ENCODE peak calls at places on chromosomes 5 and 9, in nine cellular contexts. O, L, V, W, Q, U, E, J and Y are unnamed samples.

GRCh38 chr5:40436535-40437237 is 243.0 kb upstream of the PTGER4 start:
- DNase-seq in O (no peak), L (no peak), V (no peak), W (no peak), Q (no peak), U (no peak), E (no peak), J (no peak), Y (no peak)

GRCh38 chr5:39713224-39713911 is 288.6 kb upstream of the DAB2 start:
- DNase-seq in O (no peak), L (peak; percentile 2), V (no peak), W (no peak), Q (no peak), U (no peak), E (no peak), J (no peak), Y (no peak)

GRCh38 chr5:13814293-13814692 is 130.2 kb downstream of the DNAH5 start:
- DNase-seq in O (no peak), L (peak; percentile 20), V (no peak), W (no peak), Q (no peak), U (no peak), E (no peak), J (no peak), Y (no peak)

GRCh38 chr9:101578378-101578777 is 16.4 kb downstream of the PPP3R2 start:
- DNase-seq in O (no peak), L (peak; percentile 9), V (no peak), W (no peak), Q (no peak), U (no peak), E (no peak), J (no peak), Y (no peak)

GRCh38 chr5:57725628-57726504 is 243.3 kb upstream of the ACTBL2 start:
- DNase-seq in O (no peak), L (no peak), V (no peak), W (no peak), Q (no peak), U (no peak), E (no peak), J (no peak), Y (no peak)

GRCh38 chr9:111696796-111697195 is 35.4 kb downstream of the GNG10 start:
- DNase-seq in O (no peak), L (no peak), V (no peak), W (no peak), Q (no peak), U (no peak), E (no peak), J (no peak), Y (no peak)

GRCh38 chr5:37839441-37840035 is 303 bp downstream of the GDNF start:
- DNase-seq in O (peak; percentile 46), L (peak; percentile 73), V (peak; percentile 67), W (peak; percentile 34), Q (no peak), U (peak; percentile 37), E (no peak), J (no peak), Y (no peak)

GRCh38 chr5:44568519-44568918 is 179.3 kb upstream of the FGF10 start:
- DNase-seq in O (no peak), L (no peak), V (no peak), W (no peak), Q (no peak), U (no peak), E (no peak), J (no peak), Y (no peak)

GRCh38 chr9:25542319-25542718 is 135.9 kb downstream of the TUSC1 start:
- DNase-seq in O (no peak), L (no peak), V (no peak), W (no peak), Q (no peak), U (no peak), E (no peak), J (no peak), Y (no peak)

GRCh38 chr5:17896605-17897004 is 262.3 kb downstream of the TAF11L14 start:
- DNase-seq in O (no peak), L (peak; percentile 35), V (no peak), W (no peak), Q (no peak), U (no peak), E (no peak), J (peak; percentile 7), Y (no peak)

GRCh38 chr9:3912817-3913216 is 387.0 kb upstream of the RFX3 start:
- DNase-seq in O (no peak), L (peak; percentile 23), V (no peak), W (no peak), Q (no peak), U (no peak), E (no peak), J (no peak), Y (no peak)

GRCh38 chr9:127175764-127176163 is 53.3 kb upstream of the ANGPTL2 start:
- DNase-seq in O (no peak), L (no peak), V (no peak), W (peak; percentile 22), Q (no peak), U (peak; percentile 16), E (peak; percentile 28), J (no peak), Y (no peak)

GRCh38 chr5:42943931-42944631 is 96.0 kb downstream of the ANXA2R start:
- DNase-seq in O (no peak), L (peak; percentile 11), V (no peak), W (no peak), Q (no peak), U (peak; percentile 23), E (no peak), J (no peak), Y (no peak)

DNA sequence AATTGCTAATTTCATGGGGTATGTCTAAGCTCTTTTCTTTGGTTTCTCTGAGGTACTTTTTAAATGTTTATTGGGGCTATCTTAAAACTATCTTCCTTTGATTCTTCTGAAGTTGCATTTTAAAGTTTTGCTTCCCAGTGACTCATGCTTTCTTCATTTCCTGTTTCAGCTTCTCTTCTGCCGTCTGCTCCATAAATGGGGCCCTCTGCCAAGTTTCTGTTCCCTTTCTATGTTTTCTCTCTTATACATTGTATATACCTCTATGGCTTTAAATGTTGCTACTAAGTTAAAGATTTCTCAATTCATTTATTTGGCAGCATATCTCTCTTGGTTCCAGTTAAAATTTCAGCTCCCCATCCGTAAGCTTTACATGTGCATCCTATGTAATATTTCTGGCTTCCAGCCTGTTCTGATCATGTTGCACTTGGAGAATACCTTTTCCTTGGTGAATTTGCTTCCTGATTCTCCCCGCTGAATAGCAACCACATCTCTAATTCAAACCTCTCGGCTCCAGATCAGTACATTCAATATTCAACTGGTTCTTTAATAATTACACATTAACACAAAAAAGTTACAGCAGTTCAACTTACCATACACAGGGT is 125.3 kb downstream of the ST8SIA4 start:
- DNase-seq in O (no peak), L (peak; percentile 89), V (no peak), W (no peak), Q (peak; percentile 29), U (peak; percentile 35), E (no peak), J (no peak), Y (no peak)
- H3K27ac ChIP-seq in O (no peak overlapping the region), L (peak overlapping the region; percentile 80), V (no peak overlapping the region), W (no peak overlapping the region), Q (peak overlapping the region; percentile 36), U (no peak overlapping the region), E (no peak overlapping the region), J (no peak overlapping the region), Y (no peak overlapping the region)

DNA sequence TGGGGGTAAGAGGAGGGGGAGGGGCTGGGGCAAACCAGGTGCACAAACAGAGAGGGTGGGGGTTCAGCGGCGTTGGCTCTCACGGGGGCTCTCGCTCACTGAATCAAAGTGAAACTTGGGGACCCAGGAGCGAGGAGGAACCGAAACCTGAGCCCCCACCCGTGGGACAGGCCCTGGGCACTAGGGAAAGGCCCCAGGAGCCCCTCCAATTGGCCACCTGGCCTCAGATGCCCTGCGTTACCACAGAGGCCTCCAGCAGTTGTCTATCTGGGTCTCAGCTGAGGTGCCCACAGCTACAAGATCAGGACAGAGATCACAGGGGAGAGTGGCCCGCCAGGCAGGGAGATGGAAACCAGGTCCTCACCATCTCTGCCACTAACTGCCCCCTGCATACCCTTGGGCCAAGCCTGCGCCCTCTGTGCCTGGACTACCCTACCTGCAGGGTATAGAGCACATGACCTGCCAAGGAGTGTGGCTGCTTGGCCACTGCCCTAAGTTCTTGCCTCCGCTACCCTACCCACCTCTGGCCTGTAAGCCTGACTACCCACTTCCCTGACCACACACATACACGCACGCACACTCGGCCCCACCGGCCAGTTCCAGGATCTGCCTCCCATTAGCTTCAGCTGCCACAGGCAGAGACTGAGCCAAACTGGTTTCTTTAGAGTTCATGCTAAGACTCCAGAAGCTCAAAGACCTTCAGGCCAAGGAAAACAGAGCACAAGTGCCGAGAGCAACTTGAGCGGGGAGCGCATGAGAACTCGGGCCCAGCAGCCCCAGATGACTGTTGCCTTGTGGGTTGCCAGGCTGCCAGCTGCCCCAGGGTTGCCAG is 39.9 kb downstream of the PAX5 start:
- DNase-seq in O (no peak), L (no peak), V (no peak), W (no peak), Q (no peak), U (no peak), E (no peak), J (no peak), Y (no peak)
- TF ChIP-seq POLR2A in O (no peak), L (no peak), V (no peak), W (no peak), Q (no peak), U (no peak), E (no peak), J (no peak), Y (no peak)

DNA sequence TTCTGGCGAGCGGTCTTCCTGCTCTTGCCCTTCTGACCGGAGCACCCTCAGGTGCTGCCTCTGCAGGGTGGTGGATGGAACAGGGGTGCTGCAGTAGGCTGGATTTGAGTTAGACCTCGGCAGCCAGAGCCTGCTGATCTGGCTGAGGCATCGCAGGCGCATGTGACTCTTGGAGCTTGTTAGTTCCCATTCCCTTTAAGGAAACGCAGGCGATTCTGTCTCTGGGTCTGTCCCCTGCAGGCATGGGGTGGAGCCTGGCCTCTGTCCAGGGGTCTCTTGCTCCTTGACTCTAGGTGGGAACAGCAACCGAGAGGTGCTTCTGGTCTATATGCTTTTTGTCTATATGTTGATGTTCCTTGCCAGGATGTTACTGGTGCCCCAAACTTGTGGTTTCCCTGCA is 3.1 kb downstream of the WNK2 start:
- DNase-seq in O (no peak), L (no peak), V (no peak), W (no peak), Q (no peak), U (peak; percentile 76), E (no peak), J (peak; percentile 50), Y (no peak)
- H3K27ac ChIP-seq in O (peak overlapping the region; percentile 85), L (no peak overlapping the region), V (no peak overlapping the region), W (no peak overlapping the region), Q (no peak overlapping the region), U (peak overlapping the region; percentile 87), E (no peak overlapping the region), J (peak overlapping the region; percentile 56), Y (peak overlapping the region; percentile 36)

GRCh38 chr9:110427497-110428104 is 89.9 kb upstream of the TXNDC8 start:
- DNase-seq in O (no peak), L (peak; percentile 28), V (peak; percentile 38), W (no peak), Q (peak; percentile 42), U (no peak), E (peak; percentile 60), J (no peak), Y (no peak)

GRCh38 chr9:110432253-110432652 is 94.6 kb upstream of the TXNDC8 start:
- DNase-seq in O (no peak), L (peak; percentile 71), V (no peak), W (no peak), Q (no peak), U (no peak), E (no peak), J (no peak), Y (no peak)

GRCh38 chr9:110426052-110426709 is 88.5 kb upstream of the TXNDC8 start:
- DNase-seq in O (no peak), L (peak; percentile 44), V (no peak), W (no peak), Q (no peak), U (no peak), E (no peak), J (no peak), Y (no peak)

GRCh38 chr9:110429453-110429852 is 91.8 kb upstream of the TXNDC8 start:
- DNase-seq in O (no peak), L (peak; percentile 12), V (no peak), W (no peak), Q (no peak), U (no peak), E (no peak), J (no peak), Y (no peak)
- TF ChIP-seq POLR2A in O (no peak), L (no peak), V (no peak), W (no peak), Q (no peak), U (no peak), E (no peak), J (no peak), Y (no peak)